ENCODE peak calls at places on chromosomes 11 and 22, in eight cellular contexts. K is body of pancreas; P is NCI-H2107; M is A172; Q is activated gamma-delta T cell; O is fibroblast of lung; J is SJCRH30; D is activated naive CD4-positive, alpha-beta T cell treated with Interleukin-2 at 50 U/mL for 16 hours. Z is an unnamed sample.

GRCh38 chr22:36741204-36741793 is 34.6 kb downstream of the IFT27 start:
- DNase-seq in K (no peak), D (no peak), O (no peak), Q (no peak), M (peak; percentile 13), P (no peak), J (peak; percentile 49), Z (no peak)

GRCh38 chr22:40044870-40045834 is 50.4 kb downstream of the FAM83F start:
- DNase-seq in D (peak; percentile 77), P (no peak), M (peak; percentile 7), Q (peak; percentile 85), O (peak; percentile 24), K (peak; percentile 57), J (peak; percentile 50), Z (peak; percentile 85)

GRCh38 chr11:65854871-65855837 is 2.8 kb downstream of the CFL1 start:
- DNase-seq in Q (no peak), K (peak; percentile 13), J (no peak), O (no peak), P (no peak), D (no peak), M (no peak), Z (no peak)

GRCh38 chr11:104254347-104254746 is 90.4 kb upstream of the PDGFD start:
- DNase-seq in D (no peak), J (peak; percentile 66), M (peak; percentile 31), Q (no peak), P (no peak), K (peak; percentile 22), O (peak; percentile 49), Z (peak; percentile 27)

GRCh38 chr11:86155210-86155844 is 86.4 kb upstream of the PICALM start:
- DNase-seq in O (no peak), K (no peak), J (no peak), D (no peak), P (no peak), M (no peak), Q (no peak), Z (no peak)

GRCh38 chr11:73931039-73931645 is 19.7 kb upstream of the DNAJB13 start:
- DNase-seq in Q (no peak), O (peak; percentile 77), P (peak; percentile 33), J (peak; percentile 80), K (peak; percentile 36), M (peak; percentile 85), D (no peak), Z (no peak)

GRCh38 chr11:44624761-44625221 is 59.3 kb downstream of the CD82 start:
- DNase-seq in D (peak; percentile 1), J (peak; percentile 31), M (no peak), P (no peak), K (no peak), O (no peak), Q (no peak), Z (no peak)

GRCh38 chr22:30882974-30883533 is 85.5 kb downstream of the MORC2 start:
- DNase-seq in P (no peak), Q (no peak), K (no peak), D (no peak), J (no peak), M (no peak), O (no peak), Z (no peak)

GRCh38 chr22:38355275-38355674 is 38.0 kb upstream of the CSNK1E start:
- DNase-seq in K (no peak), J (no peak), D (no peak), P (no peak), O (no peak), M (no peak), Q (no peak), Z (no peak)

GRCh38 chr11:61815790-61816735 is 740 bp downstream of the FADS1 start:
- DNase-seq in K (peak; percentile 61), P (no peak), D (peak; percentile 63), O (peak; percentile 81), J (peak; percentile 71), Q (peak; percentile 55), M (peak; percentile 78), Z (peak; percentile 72)